ENCODE peak calls at places on chromosomes 6 and 20, in four cellular contexts. One of them, this sample, is unnamed.

GRCh38 chr6:43806041-43806757 is 36.2 kb downstream of the VEGFA start:
- DNase-seq in NCI-H2081: no peak
- DNase-seq in nephron progenitor cell: no peak
- DNase-seq in neural crest cell: no peak
- DNase-seq in this sample: no peak

GRCh38 chr20:44633187-44633851 is 18.2 kb downstream of the ADA start:
- DNase-seq in nephron progenitor cell: no peak
- DNase-seq in neural crest cell: no peak
- DNase-seq in NCI-H2081: no peak
- DNase-seq in this sample: no peak

GRCh38 chr6:74946961-74947360 is 258.9 kb downstream of the COL12A1 start:
- DNase-seq in neural crest cell: no peak
- DNase-seq in NCI-H2081: no peak
- DNase-seq in nephron progenitor cell: no peak
- DNase-seq in this sample: no peak

GRCh38 chr20:35284267-35284991 is at the start of gene EIF6:
- DNase-seq in nephron progenitor cell: peak; percentile 88
- DNase-seq in neural crest cell: peak; percentile 87
- DNase-seq in NCI-H2081: peak; percentile 83
- DNase-seq in this sample: peak; percentile 96

GRCh38 chr20:32763202-32763999 is 1.2 kb downstream of the DNMT3B start:
- DNase-seq in nephron progenitor cell: peak; percentile 27
- DNase-seq in neural crest cell: no peak
- DNase-seq in NCI-H2081: peak; percentile 41
- DNase-seq in this sample: peak; percentile 55

GRCh38 chr6:392441-393390 is 1.2 kb downstream of the IRF4 start:
- DNase-seq in nephron progenitor cell: peak; percentile 61
- DNase-seq in neural crest cell: no peak
- DNase-seq in NCI-H2081: no peak
- DNase-seq in this sample: no peak

GRCh38 chr20:62774076-62774714 is 22.1 kb upstream of the MRGBP start:
- DNase-seq in nephron progenitor cell: no peak
- DNase-seq in NCI-H2081: no peak
- DNase-seq in neural crest cell: no peak
- DNase-seq in this sample: no peak

GRCh38 chr6:62541502-62541901 is 255.5 kb upstream of the KHDRBS2 start:
- DNase-seq in NCI-H2081: no peak
- DNase-seq in nephron progenitor cell: no peak
- DNase-seq in neural crest cell: no peak
- DNase-seq in this sample: no peak

GRCh38 chr20:62816031-62816878 is 595 bp upstream of the COL9A3 start:
- DNase-seq in NCI-H2081: no peak
- DNase-seq in nephron progenitor cell: peak; percentile 47
- DNase-seq in neural crest cell: peak; percentile 23
- DNase-seq in this sample: peak; percentile 88